ENCODE peak calls at places on chromosome 10, in eight cellular contexts. One of them, this sample, is unnamed.
A peak's percentile ranks its signal among the peaks of the same experiment; 100 is the strongest.

GRCh38 chr10:93745411-93746065 is 12.2 kb upstream of the LGI1 start:
- DNase-seq in ovary: no peak
- DNase-seq in HepG2: peak; percentile 5
- DNase-seq in T-helper 1 cell: no peak
- DNase-seq in mesenchymal stem cell: peak; percentile 82
- DNase-seq in cardiac muscle cell: peak; percentile 45
- DNase-seq in stomach: no peak
- DNase-seq in activated CD4-positive, alpha-beta T cell treated with anti-CD3 and anti-CD28 coated beads for 48 hours: no peak
- DNase-seq in this sample: peak; percentile 31

GRCh38 chr10:48363617-48364355 is 57.3 kb downstream of the MAPK8 start:
- DNase-seq in ovary: peak; percentile 15
- DNase-seq in HepG2: peak; percentile 70
- DNase-seq in T-helper 1 cell: no peak
- DNase-seq in mesenchymal stem cell: peak; percentile 77
- DNase-seq in cardiac muscle cell: peak; percentile 61
- DNase-seq in stomach: peak; percentile 29
- DNase-seq in activated CD4-positive, alpha-beta T cell treated with anti-CD3 and anti-CD28 coated beads for 48 hours: peak; percentile 33
- DNase-seq in this sample: peak; percentile 60

GRCh38 chr10:68348265-68348741 is 15.6 kb upstream of the PBLD start:
- DNase-seq in ovary: no peak
- DNase-seq in HepG2: peak; percentile 48
- DNase-seq in T-helper 1 cell: peak; percentile 22
- DNase-seq in mesenchymal stem cell: peak; percentile 65
- DNase-seq in cardiac muscle cell: peak; percentile 57
- DNase-seq in stomach: peak; percentile 36
- DNase-seq in activated CD4-positive, alpha-beta T cell treated with anti-CD3 and anti-CD28 coated beads for 48 hours: peak; percentile 49
- DNase-seq in this sample: no peak

GRCh38 chr10:86599729-86600128 is 54.6 kb upstream of the OPN4 start:
- DNase-seq in ovary: no peak
- DNase-seq in HepG2: no peak
- DNase-seq in T-helper 1 cell: no peak
- DNase-seq in mesenchymal stem cell: no peak
- DNase-seq in cardiac muscle cell: peak; percentile 76
- DNase-seq in stomach: peak; percentile 63
- DNase-seq in activated CD4-positive, alpha-beta T cell treated with anti-CD3 and anti-CD28 coated beads for 48 hours: peak; percentile 29
- DNase-seq in this sample: no peak

GRCh38 chr10:6401562-6402348 is 178.3 kb downstream of the PRKCQ start:
- DNase-seq in ovary: peak; percentile 71
- DNase-seq in HepG2: peak; percentile 83
- DNase-seq in T-helper 1 cell: peak; percentile 36
- DNase-seq in mesenchymal stem cell: peak; percentile 93
- DNase-seq in cardiac muscle cell: peak; percentile 89
- DNase-seq in stomach: peak; percentile 81
- DNase-seq in activated CD4-positive, alpha-beta T cell treated with anti-CD3 and anti-CD28 coated beads for 48 hours: peak; percentile 64
- DNase-seq in this sample: peak; percentile 81

GRCh38 chr10:92691591-92692084 is 1.9 kb downstream of the HHEX start:
- DNase-seq in ovary: no peak
- DNase-seq in HepG2: no peak
- DNase-seq in T-helper 1 cell: no peak
- DNase-seq in mesenchymal stem cell: peak; percentile 56
- DNase-seq in cardiac muscle cell: no peak
- DNase-seq in stomach: peak; percentile 33
- DNase-seq in activated CD4-positive, alpha-beta T cell treated with anti-CD3 and anti-CD28 coated beads for 48 hours: peak; percentile 26
- DNase-seq in this sample: no peak

GRCh38 chr10:74988787-74989574 is 122.5 kb upstream of the SAMD8 start:
- DNase-seq in ovary: no peak
- DNase-seq in HepG2: no peak
- DNase-seq in T-helper 1 cell: no peak
- DNase-seq in mesenchymal stem cell: no peak
- DNase-seq in cardiac muscle cell: no peak
- DNase-seq in stomach: no peak
- DNase-seq in activated CD4-positive, alpha-beta T cell treated with anti-CD3 and anti-CD28 coated beads for 48 hours: no peak
- DNase-seq in this sample: no peak

GRCh38 chr10:43173120-43173519 is 34.9 kb downstream of the CSGALNACT2 start:
- DNase-seq in ovary: no peak
- DNase-seq in HepG2: no peak
- DNase-seq in T-helper 1 cell: no peak
- DNase-seq in mesenchymal stem cell: no peak
- DNase-seq in cardiac muscle cell: peak; percentile 8
- DNase-seq in stomach: no peak
- DNase-seq in activated CD4-positive, alpha-beta T cell treated with anti-CD3 and anti-CD28 coated beads for 48 hours: no peak
- DNase-seq in this sample: no peak

GRCh38 chr10:119533473-119533872 is 9.0 kb downstream of the RGS10 start:
- DNase-seq in ovary: no peak
- DNase-seq in HepG2: no peak
- DNase-seq in T-helper 1 cell: no peak
- DNase-seq in mesenchymal stem cell: peak; percentile 35
- DNase-seq in cardiac muscle cell: no peak
- DNase-seq in stomach: no peak
- DNase-seq in activated CD4-positive, alpha-beta T cell treated with anti-CD3 and anti-CD28 coated beads for 48 hours: no peak
- DNase-seq in this sample: no peak

GRCh38 chr10:78320990-78321389 is 287.3 kb downstream of the RPS24 start:
- DNase-seq in ovary: no peak
- DNase-seq in HepG2: no peak
- DNase-seq in T-helper 1 cell: no peak
- DNase-seq in mesenchymal stem cell: no peak
- DNase-seq in cardiac muscle cell: no peak
- DNase-seq in stomach: no peak
- DNase-seq in activated CD4-positive, alpha-beta T cell treated with anti-CD3 and anti-CD28 coated beads for 48 hours: no peak
- DNase-seq in this sample: no peak

GRCh38 chr10:70840836-70841235 is 25.1 kb downstream of the SGPL1 start:
- DNase-seq in ovary: no peak
- DNase-seq in HepG2: no peak
- DNase-seq in T-helper 1 cell: no peak
- DNase-seq in mesenchymal stem cell: no peak
- DNase-seq in cardiac muscle cell: no peak
- DNase-seq in stomach: no peak
- DNase-seq in activated CD4-positive, alpha-beta T cell treated with anti-CD3 and anti-CD28 coated beads for 48 hours: no peak
- DNase-seq in this sample: no peak

GRCh38 chr10:5297466-5297865 is 67.3 kb upstream of the UCN3 start:
- DNase-seq in ovary: no peak
- DNase-seq in HepG2: no peak
- DNase-seq in T-helper 1 cell: no peak
- DNase-seq in mesenchymal stem cell: no peak
- DNase-seq in cardiac muscle cell: no peak
- DNase-seq in stomach: no peak
- DNase-seq in activated CD4-positive, alpha-beta T cell treated with anti-CD3 and anti-CD28 coated beads for 48 hours: peak; percentile 48
- DNase-seq in this sample: no peak

GRCh38 chr10:809671-810350 is 120.3 kb upstream of the DIP2C start:
- DNase-seq in ovary: no peak
- DNase-seq in HepG2: no peak
- DNase-seq in T-helper 1 cell: no peak
- DNase-seq in mesenchymal stem cell: no peak
- DNase-seq in cardiac muscle cell: peak; percentile 91
- DNase-seq in stomach: no peak
- DNase-seq in activated CD4-positive, alpha-beta T cell treated with anti-CD3 and anti-CD28 coated beads for 48 hours: no peak
- DNase-seq in this sample: no peak

GRCh38 chr10:45532501-45532900 is 140.1 kb downstream of the ZFAND4 start:
- DNase-seq in ovary: no peak
- DNase-seq in HepG2: no peak
- DNase-seq in T-helper 1 cell: no peak
- DNase-seq in mesenchymal stem cell: no peak
- DNase-seq in cardiac muscle cell: no peak
- DNase-seq in stomach: no peak
- DNase-seq in activated CD4-positive, alpha-beta T cell treated with anti-CD3 and anti-CD28 coated beads for 48 hours: no peak
- DNase-seq in this sample: no peak

GRCh38 chr10:123997486-123998196 is 95.8 kb downstream of the CHST15 start:
- DNase-seq in ovary: no peak
- DNase-seq in HepG2: peak; percentile 10
- DNase-seq in T-helper 1 cell: no peak
- DNase-seq in mesenchymal stem cell: peak; percentile 95
- DNase-seq in cardiac muscle cell: no peak
- DNase-seq in stomach: no peak
- DNase-seq in activated CD4-positive, alpha-beta T cell treated with anti-CD3 and anti-CD28 coated beads for 48 hours: no peak
- DNase-seq in this sample: peak; percentile 98

GRCh38 chr10:127168251-127168650 is 28.1 kb downstream of the INSYN2A start:
- DNase-seq in ovary: no peak
- DNase-seq in HepG2: no peak
- DNase-seq in T-helper 1 cell: no peak
- DNase-seq in mesenchymal stem cell: no peak
- DNase-seq in cardiac muscle cell: no peak
- DNase-seq in stomach: no peak
- DNase-seq in activated CD4-positive, alpha-beta T cell treated with anti-CD3 and anti-CD28 coated beads for 48 hours: no peak
- DNase-seq in this sample: no peak

GRCh38 chr10:65319493-65319892 is 1606.3 kb upstream of the LRRTM3 start:
- DNase-seq in ovary: no peak
- DNase-seq in HepG2: no peak
- DNase-seq in T-helper 1 cell: no peak
- DNase-seq in mesenchymal stem cell: no peak
- DNase-seq in cardiac muscle cell: no peak
- DNase-seq in stomach: no peak
- DNase-seq in activated CD4-positive, alpha-beta T cell treated with anti-CD3 and anti-CD28 coated beads for 48 hours: no peak
- DNase-seq in this sample: no peak

GRCh38 chr10:2908851-2909630 is 158.3 kb upstream of the PFKP start:
- DNase-seq in ovary: no peak
- DNase-seq in HepG2: no peak
- DNase-seq in T-helper 1 cell: no peak
- DNase-seq in mesenchymal stem cell: no peak
- DNase-seq in cardiac muscle cell: no peak
- DNase-seq in stomach: no peak
- DNase-seq in activated CD4-positive, alpha-beta T cell treated with anti-CD3 and anti-CD28 coated beads for 48 hours: peak; percentile 29
- DNase-seq in this sample: no peak

GRCh38 chr10:127935115-127935561 is 28.2 kb downstream of the PTPRE start:
- DNase-seq in ovary: no peak
- DNase-seq in HepG2: no peak
- DNase-seq in T-helper 1 cell: no peak
- DNase-seq in mesenchymal stem cell: peak; percentile 70
- DNase-seq in cardiac muscle cell: no peak
- DNase-seq in stomach: no peak
- DNase-seq in activated CD4-positive, alpha-beta T cell treated with anti-CD3 and anti-CD28 coated beads for 48 hours: no peak
- DNase-seq in this sample: no peak

This sample was measured in stromal cell of bone marrow.